ENCODE peak calls at places on chromosomes 7 and 10, in seven cellular contexts. One of them, this sample, is unnamed.

GRCh38 chr7:30521532-30521931 is 16.9 kb upstream of the GGCT start:
- DNase-seq in kidney epithelial cell: no peak
- DNase-seq in mucosa of gallbladder: peak; percentile 29
- DNase-seq in cardiac muscle cell: no peak
- DNase-seq in germinal center: no peak
- DNase-seq in HCEC 1CT: peak; percentile 9
- DNase-seq in RPMI7951: peak; percentile 9
- DNase-seq in this sample: no peak

GRCh38 chr7:44111759-44112158 is 7.6 kb downstream of the AEBP1 start:
- DNase-seq in kidney epithelial cell: no peak
- DNase-seq in mucosa of gallbladder: no peak
- DNase-seq in cardiac muscle cell: no peak
- DNase-seq in germinal center: no peak
- DNase-seq in HCEC 1CT: no peak
- DNase-seq in RPMI7951: no peak
- DNase-seq in this sample: no peak

GRCh38 chr7:114481995-114482394 is 67.4 kb downstream of the FOXP2 start:
- DNase-seq in kidney epithelial cell: no peak
- DNase-seq in mucosa of gallbladder: no peak
- DNase-seq in cardiac muscle cell: no peak
- DNase-seq in germinal center: no peak
- DNase-seq in HCEC 1CT: peak; percentile 70
- DNase-seq in RPMI7951: no peak
- DNase-seq in this sample: no peak

GRCh38 chr10:34815174-34816066 is at the start of gene PARD3:
- DNase-seq in kidney epithelial cell: no peak
- DNase-seq in mucosa of gallbladder: peak; percentile 45
- DNase-seq in cardiac muscle cell: peak; percentile 86
- DNase-seq in germinal center: no peak
- DNase-seq in HCEC 1CT: peak; percentile 55
- DNase-seq in RPMI7951: peak; percentile 64
- DNase-seq in this sample: peak; percentile 91

GRCh38 chr10:34157501-34157900 is 657.6 kb downstream of the PARD3 start:
- DNase-seq in kidney epithelial cell: no peak
- DNase-seq in mucosa of gallbladder: no peak
- DNase-seq in cardiac muscle cell: no peak
- DNase-seq in germinal center: no peak
- DNase-seq in HCEC 1CT: peak; percentile 72
- DNase-seq in RPMI7951: peak; percentile 34
- DNase-seq in this sample: no peak

GRCh38 chr7:139543801-139544603 is 20.5 kb downstream of the CLEC2L start:
- DNase-seq in kidney epithelial cell: no peak
- DNase-seq in mucosa of gallbladder: no peak
- DNase-seq in cardiac muscle cell: no peak
- DNase-seq in germinal center: no peak
- DNase-seq in HCEC 1CT: no peak
- DNase-seq in RPMI7951: no peak
- DNase-seq in this sample: no peak

GRCh38 chr7:100803398-100804161 is 23.7 kb downstream of the EPHB4 start:
- DNase-seq in kidney epithelial cell: peak; percentile 70
- DNase-seq in mucosa of gallbladder: peak; percentile 91
- DNase-seq in cardiac muscle cell: peak; percentile 91
- DNase-seq in germinal center: peak; percentile 94
- DNase-seq in HCEC 1CT: peak; percentile 83
- DNase-seq in RPMI7951: peak; percentile 94
- DNase-seq in this sample: peak; percentile 92

GRCh38 chr10:28253174-28253783 is 49.6 kb downstream of the MPP7 start:
- DNase-seq in kidney epithelial cell: no peak
- DNase-seq in mucosa of gallbladder: no peak
- DNase-seq in cardiac muscle cell: no peak
- DNase-seq in germinal center: no peak
- DNase-seq in HCEC 1CT: no peak
- DNase-seq in RPMI7951: no peak
- DNase-seq in this sample: no peak

GRCh38 chr10:111093741-111094380 is 17.0 kb downstream of the ADRA2A start:
- DNase-seq in kidney epithelial cell: no peak
- DNase-seq in mucosa of gallbladder: no peak
- DNase-seq in cardiac muscle cell: no peak
- DNase-seq in germinal center: no peak
- DNase-seq in HCEC 1CT: peak; percentile 67
- DNase-seq in RPMI7951: peak; percentile 33
- DNase-seq in this sample: no peak

GRCh38 chr10:31958849-31959248 is 30.2 kb upstream of the ARHGAP12 start:
- DNase-seq in kidney epithelial cell: no peak
- DNase-seq in mucosa of gallbladder: no peak
- DNase-seq in cardiac muscle cell: no peak
- DNase-seq in germinal center: no peak
- DNase-seq in HCEC 1CT: no peak
- DNase-seq in RPMI7951: no peak
- DNase-seq in this sample: no peak

GRCh38 chr10:59240581-59241183 is 64.2 kb downstream of the PHYHIPL start:
- DNase-seq in kidney epithelial cell: no peak
- DNase-seq in mucosa of gallbladder: peak; percentile 16
- DNase-seq in cardiac muscle cell: peak; percentile 57
- DNase-seq in germinal center: no peak
- DNase-seq in HCEC 1CT: peak; percentile 31
- DNase-seq in RPMI7951: peak; percentile 24
- DNase-seq in this sample: peak; percentile 10

GRCh38 chr7:106392565-106392964 is 107.8 kb upstream of the NAMPT start:
- DNase-seq in kidney epithelial cell: no peak
- DNase-seq in mucosa of gallbladder: no peak
- DNase-seq in cardiac muscle cell: no peak
- DNase-seq in germinal center: no peak
- DNase-seq in HCEC 1CT: no peak
- DNase-seq in RPMI7951: no peak
- DNase-seq in this sample: no peak

GRCh38 chr7:42972703-42973500 is 40.7 kb downstream of the MRPL32 start:
- DNase-seq in kidney epithelial cell: peak; percentile 23
- DNase-seq in mucosa of gallbladder: peak; percentile 60
- DNase-seq in cardiac muscle cell: peak; percentile 34
- DNase-seq in germinal center: no peak
- DNase-seq in HCEC 1CT: peak; percentile 98
- DNase-seq in RPMI7951: peak; percentile 97
- DNase-seq in this sample: no peak

GRCh38 chr10:131584286-131584685 is 272.8 kb upstream of the TCERG1L start:
- DNase-seq in kidney epithelial cell: no peak
- DNase-seq in mucosa of gallbladder: no peak
- DNase-seq in cardiac muscle cell: no peak
- DNase-seq in germinal center: no peak
- DNase-seq in HCEC 1CT: no peak
- DNase-seq in RPMI7951: no peak
- DNase-seq in this sample: no peak

GRCh38 chr10:88952647-88953111 is at the start of gene ACTA2:
- DNase-seq in kidney epithelial cell: no peak
- DNase-seq in mucosa of gallbladder: peak; percentile 70
- DNase-seq in cardiac muscle cell: peak; percentile 68
- DNase-seq in germinal center: no peak
- DNase-seq in HCEC 1CT: peak; percentile 62
- DNase-seq in RPMI7951: peak; percentile 57
- DNase-seq in this sample: no peak

GRCh38 chr7:104252409-104253134 is 44.8 kb upstream of the ORC5 start:
- DNase-seq in kidney epithelial cell: no peak
- DNase-seq in mucosa of gallbladder: no peak
- DNase-seq in cardiac muscle cell: no peak
- DNase-seq in germinal center: no peak
- DNase-seq in HCEC 1CT: no peak
- DNase-seq in RPMI7951: peak; percentile 18
- DNase-seq in this sample: no peak

GRCh38 chr10:132712698-132713232 is 73.2 kb downstream of the NKX6-2 start:
- DNase-seq in kidney epithelial cell: no peak
- DNase-seq in mucosa of gallbladder: no peak
- DNase-seq in cardiac muscle cell: no peak
- DNase-seq in germinal center: no peak
- DNase-seq in HCEC 1CT: no peak
- DNase-seq in RPMI7951: no peak
- DNase-seq in this sample: no peak

GRCh38 chr7:36131026-36131425 is 22.0 kb upstream of the EEPD1 start:
- DNase-seq in kidney epithelial cell: no peak
- DNase-seq in mucosa of gallbladder: no peak
- DNase-seq in cardiac muscle cell: no peak
- DNase-seq in germinal center: no peak
- DNase-seq in HCEC 1CT: no peak
- DNase-seq in RPMI7951: no peak
- DNase-seq in this sample: no peak

GRCh38 chr7:116438274-116438673 is 61.3 kb upstream of the CAV2 start:
- DNase-seq in kidney epithelial cell: no peak
- DNase-seq in mucosa of gallbladder: peak; percentile 24
- DNase-seq in cardiac muscle cell: no peak
- DNase-seq in germinal center: no peak
- DNase-seq in HCEC 1CT: peak; percentile 64
- DNase-seq in RPMI7951: peak; percentile 69
- DNase-seq in this sample: no peak

GRCh38 chr7:137591444-137591843 is 247.9 kb upstream of the PTN start:
- DNase-seq in kidney epithelial cell: no peak
- DNase-seq in mucosa of gallbladder: no peak
- DNase-seq in cardiac muscle cell: peak; percentile 38
- DNase-seq in germinal center: no peak
- DNase-seq in HCEC 1CT: peak; percentile 79
- DNase-seq in RPMI7951: peak; percentile 55
- DNase-seq in this sample: no peak

GRCh38 chr7:93558705-93559614 is 15.6 kb downstream of the CALCR start:
- DNase-seq in kidney epithelial cell: no peak
- DNase-seq in mucosa of gallbladder: no peak
- DNase-seq in cardiac muscle cell: no peak
- DNase-seq in germinal center: no peak
- DNase-seq in HCEC 1CT: no peak
- DNase-seq in RPMI7951: no peak
- DNase-seq in this sample: no peak

This sample was measured in GM20000.